ENCODE peak calls at places on chromosomes 3 and 15, in ten cellular contexts. W, K, L, D, H, U, I, Q, V and Y are unnamed samples.

GRCh38 chr3:37402351-37402750 is 228.0 kb upstream of the LRRFIP2 start:
- DNase-seq in W (no peak), H (no peak), Q (no peak), V (no peak), I (peak), L (no peak), K (no peak), U (no peak), D (no peak), Y (no peak)

GRCh38 chr3:52222319-52223221 is 2.9 kb downstream of the TLR9 start:
- DNase-seq in K (no peak), U (no peak), H (no peak), L (no peak), D (no peak), I (no peak), W (no peak), Q (no peak), V (no peak), Y (no peak)

GRCh38 chr3:132417695-132418520 is 606 bp downstream of the DNAJC13 start:
- DNase-seq in L (peak), D (peak), Q (peak), K (peak), V (peak), I (peak), W (peak), H (peak), U (no peak), Y (peak)

GRCh38 chr15:53759333-53759975 is at the start of gene WDR72:
- DNase-seq in L (no peak), V (no peak), H (peak), U (no peak), I (no peak), D (peak), Q (peak), K (peak), W (no peak), Y (no peak)

GRCh38 chr3:124800511-124801374 is 70.5 kb downstream of the UMPS start:
- DNase-seq in V (peak), I (peak), W (no peak), L (peak), U (no peak), H (no peak), D (no peak), K (no peak), Q (no peak), Y (no peak)

GRCh38 chr3:161250116-161250515 is 29.0 kb downstream of the NMD3 start:
- DNase-seq in W (no peak), D (no peak), K (no peak), H (no peak), V (no peak), I (no peak), Q (no peak), L (no peak), U (no peak), Y (no peak)

GRCh38 chr15:83046558-83047127 is 20.4 kb downstream of the BTBD1 start:
- DNase-seq in K (peak), H (no peak), L (no peak), D (no peak), I (peak), V (no peak), U (peak), W (no peak), Q (no peak), Y (no peak)

GRCh38 chr15:90174140-90174891 is 26.8 kb upstream of the SEMA4B start:
- DNase-seq in D (peak), U (no peak), V (peak), L (peak), Q (no peak), W (no peak), K (no peak), H (no peak), I (peak), Y (no peak)

GRCh38 chr15:32656091-32656860 is 14.8 kb downstream of the SCG5 start:
- DNase-seq in W (no peak), H (no peak), I (no peak), L (no peak), K (no peak), Q (no peak), V (no peak), U (no peak), D (no peak), Y (no peak)

GRCh38 chr3:13628432-13628831 is 79.5 kb downstream of the FBLN2 start:
- DNase-seq in H (no peak), D (no peak), L (no peak), K (no peak), U (no peak), I (no peak), Q (no peak), W (no peak), V (no peak), Y (no peak)

GRCh38 chr15:55348281-55348778 is 29.3 kb downstream of the PIGB start:
- DNase-seq in H (peak), U (no peak), D (no peak), I (no peak), Q (peak), V (no peak), K (no peak), W (no peak), L (no peak), Y (no peak)

GRCh38 chr3:140219161-140219745 is 284.3 kb downstream of the CLSTN2 start:
- DNase-seq in U (no peak), H (no peak), V (no peak), K (no peak), L (no peak), I (no peak), Q (peak), D (no peak), W (no peak), Y (no peak)

GRCh38 chr15:83119968-83120581 is 12.6 kb downstream of the TM6SF1 start:
- DNase-seq in I (no peak), H (no peak), V (no peak), D (no peak), W (no peak), K (no peak), Q (no peak), L (no peak), U (no peak), Y (no peak)

GRCh38 chr15:89136084-89136806 is 48.0 kb downstream of the ABHD2 start:
- DNase-seq in K (no peak), H (no peak), Q (no peak), L (no peak), D (no peak), U (no peak), I (no peak), V (no peak), W (no peak), Y (no peak)

GRCh38 chr3:134249935-134250716 is 533 bp downstream of the RYK start:
- DNase-seq in V (peak), H (peak), L (peak), W (peak), K (peak), I (peak), U (no peak), Q (peak), D (peak), Y (peak)

GRCh38 chr15:47384316-47384715 is 333.0 kb upstream of the SEMA6D start:
- DNase-seq in D (no peak), V (peak), I (peak), H (no peak), K (peak), Q (peak), L (peak), U (peak), W (no peak), Y (no peak)

GRCh38 chr3:4322635-4323034 is 19.5 kb downstream of the SETMAR start:
- DNase-seq in D (no peak), W (no peak), I (peak), U (peak), Q (no peak), H (no peak), V (no peak), L (no peak), K (no peak), Y (no peak)

GRCh38 chr3:48185129-48185528 is 3.1 kb downstream of the CDC25A start:
- DNase-seq in D (no peak), W (no peak), H (no peak), U (no peak), V (no peak), L (no peak), K (no peak), I (no peak), Q (no peak), Y (no peak)

GRCh38 chr3:9600597-9600996 is 47.0 kb upstream of the LHFPL4 start:
- DNase-seq in U (no peak), L (peak), H (peak), K (peak), W (no peak), V (no peak), I (peak), D (peak), Q (no peak), Y (no peak)

GRCh38 chr3:184154909-184155643 is at the start of gene DVL3:
- DNase-seq in V (peak), H (peak), K (peak), W (peak), I (peak), L (peak), Q (peak), D (peak), U (no peak), Y (peak)

GRCh38 chr3:167151671-167152070 is 228.4 kb downstream of the ZBBX start:
- DNase-seq in I (no peak), V (no peak), D (no peak), L (no peak), K (no peak), U (no peak), W (no peak), H (no peak), Q (no peak), Y (no peak)

GRCh38 chr15:50140097-50140496 is 21.1 kb upstream of the ATP8B4 start:
- DNase-seq in V (no peak), I (peak), W (no peak), U (no peak), H (no peak), L (no peak), K (no peak), Q (no peak), D (no peak), Y (no peak)

GRCh38 chr15:50137330-50137761 is 18.3 kb upstream of the ATP8B4 start:
- DNase-seq in D (no peak), V (no peak), L (no peak), U (peak), I (peak), H (no peak), W (no peak), Q (no peak), K (peak), Y (no peak)

GRCh38 chr15:50135123-50135541 is 16.1 kb upstream of the ATP8B4 start:
- DNase-seq in V (no peak), I (no peak), H (no peak), W (no peak), U (no peak), Q (no peak), L (no peak), D (no peak), K (no peak), Y (no peak)

GRCh38 chr15:50137893-50138292 is 18.9 kb upstream of the ATP8B4 start:
- DNase-seq in U (no peak), W (no peak), L (no peak), V (no peak), I (no peak), K (no peak), Q (no peak), H (no peak), D (no peak), Y (no peak)

GRCh38 chr15:50138391-50138790 is 19.4 kb upstream of the ATP8B4 start:
- DNase-seq in U (no peak), K (no peak), I (peak), V (no peak), Q (no peak), D (no peak), W (no peak), H (no peak), L (no peak), Y (no peak)
- TF ChIP-seq CTCF in U (no peak), K (no peak), I (no peak), V (no peak), Q (peak), D (no peak), W (no peak), H (no peak), L (no peak), Y (peak)

DNA sequence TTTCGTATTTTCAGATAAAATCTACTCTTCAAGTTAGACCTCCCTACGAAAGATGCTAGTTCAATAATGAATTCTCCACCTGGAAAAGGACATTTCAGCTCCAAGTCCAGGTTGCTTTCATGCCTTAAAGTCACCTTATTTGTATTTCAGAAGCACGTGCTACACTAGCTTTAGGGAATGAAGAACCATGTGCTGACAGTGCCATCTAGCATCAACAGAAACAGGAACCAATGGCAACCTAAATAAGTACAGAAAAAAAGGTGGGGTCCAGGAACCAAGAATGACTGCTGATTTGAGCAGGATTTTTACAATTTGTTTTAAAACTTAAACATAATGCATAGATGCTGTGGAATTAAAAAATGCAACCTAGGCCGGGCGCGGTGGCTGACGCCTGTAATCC is 77.6 kb upstream of the SNRPN start:
- DNase-seq in H (peak), V (no peak), U (no peak), Q (no peak), I (no peak), W (no peak), K (no peak), D (no peak), L (no peak), Y (no peak)
- TF ChIP-seq CTCF in H (no peak), V (no peak), U (no peak), Q (no peak), I (no peak), W (no peak), K (no peak), D (no peak), L (no peak), Y (no peak)

GRCh38 chr15:40508216-40508615 is 37.4 kb downstream of the CHST14 start:
- DNase-seq in D (no peak), K (no peak), W (no peak), L (no peak), H (no peak), I (no peak), U (no peak), V (no peak), Q (no peak), Y (no peak)

GRCh38 chr15:40510201-40510600 is 39.4 kb downstream of the CHST14 start:
- DNase-seq in D (no peak), U (no peak), K (no peak), Q (no peak), H (no peak), V (no peak), I (peak), W (no peak), L (no peak), Y (no peak)

GRCh38 chr15:40511472-40512133 is 40.8 kb downstream of the CHST14 start:
- DNase-seq in H (peak), L (peak), W (no peak), D (peak), Q (peak), I (peak), V (peak), K (peak), U (no peak), Y (peak)

GRCh38 chr15:40511093-40511471 is 40.3 kb downstream of the CHST14 start:
- DNase-seq in I (peak), W (no peak), D (peak), V (no peak), U (no peak), Q (no peak), H (no peak), L (no peak), K (no peak), Y (peak)

GRCh38 chr15:40506964-40507571 is 36.3 kb downstream of the CHST14 start:
- DNase-seq in K (peak), W (peak), D (peak), V (peak), U (no peak), Q (peak), I (peak), H (peak), L (peak), Y (peak)
- TF ChIP-seq CTCF in K (peak), W (peak), D (peak), V (peak), U (peak), Q (peak), I (peak), H (no peak), L (peak), Y (peak)

DNA sequence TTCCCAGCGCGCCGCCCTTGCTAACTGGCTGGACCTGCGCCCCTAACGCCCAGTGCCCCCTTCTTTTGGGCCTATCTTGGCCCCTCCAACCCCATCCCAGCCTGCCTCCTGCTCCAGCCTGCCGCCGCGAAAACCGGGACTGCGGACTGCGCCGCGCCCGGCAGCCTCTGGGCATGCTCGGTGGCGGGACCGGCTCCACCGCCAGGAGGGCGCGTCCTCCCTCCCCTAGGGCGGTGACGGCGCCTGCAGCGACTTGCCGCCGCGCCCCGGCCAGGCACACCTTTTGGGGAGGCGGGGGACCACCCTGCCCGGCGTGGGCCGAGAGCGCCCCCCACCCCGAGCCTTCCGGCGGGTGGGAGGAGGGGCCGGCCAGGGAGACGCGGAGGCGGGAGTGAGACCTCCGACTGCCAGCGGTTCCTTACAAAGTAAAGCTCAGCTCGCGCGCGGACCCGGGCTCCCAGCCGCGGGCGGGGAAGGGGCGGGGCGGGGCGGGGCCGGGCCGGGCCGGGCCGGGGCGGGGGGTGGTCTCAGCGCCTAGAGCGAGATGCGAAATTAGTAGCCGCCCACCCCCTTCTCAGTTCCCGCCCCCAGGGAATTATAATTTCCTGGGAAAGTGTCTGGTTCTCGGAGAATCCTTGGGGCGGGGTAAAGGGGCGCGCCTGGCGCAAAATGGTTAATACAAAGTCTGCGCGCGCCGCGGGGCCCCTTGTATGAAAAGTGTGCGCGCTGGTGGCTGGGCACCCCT is 225.0 kb upstream of the IL12A start:
- DNase-seq in K (peak), V (peak), I (peak), Q (peak), H (peak), W (no peak), L (peak), D (peak), U (no peak), Y (peak)
- TF ChIP-seq CTCF in K (peak), V (peak), I (peak), Q (peak), H (no peak), W (no peak), L (peak), D (peak), U (peak), Y (no peak)